ENCODE peak calls at places on chromosomes 1 and 21, in six cellular contexts. R, J, G, I, H and A are unnamed samples. For H3K4me1, the result is how much of the 10 kb centered on the place peaks cover.

GRCh38 chr1:67214420-67215174 is 48.3 kb downstream of the IL23R start:
- DNase-seq in R (no peak), J (no peak), G (no peak), I (no peak), H (no peak), A (no peak)

GRCh38 chr1:95407864-95408291 is 173.9 kb downstream of the RWDD3 start:
- DNase-seq in R (no peak), J (no peak), G (no peak), I (no peak), H (no peak), A (no peak)

GRCh38 chr1:156525856-156526479 is 25.4 kb upstream of the MEF2D start:
- DNase-seq in R (peak), J (no peak), G (no peak), I (no peak), H (no peak), A (no peak)

GRCh38 chr1:202857136-202857610 is 31.8 kb downstream of the RABIF start:
- DNase-seq in R (no peak), J (no peak), G (no peak), I (no peak), H (no peak), A (no peak)

GRCh38 chr1:207058878-207059867 is 6.1 kb downstream of the PFKFB2 start:
- DNase-seq in R (no peak), J (no peak), G (no peak), I (no peak), H (no peak), A (no peak)

GRCh38 chr1:155305881-155306391 is 2.7 kb upstream of the FDPS start:
- DNase-seq in R (no peak), J (no peak), G (no peak), I (no peak), H (no peak), A (no peak)

GRCh38 chr1:203185061-203185461 is 1.4 kb downstream of the CHI3L1 start:
- DNase-seq in R (peak), J (no peak), G (no peak), I (peak), H (no peak), A (no peak)

GRCh38 chr1:50348449-50349241 is 74.6 kb downstream of the DMRTA2 start:
- DNase-seq in R (no peak), J (peak), G (no peak), I (no peak), H (no peak), A (no peak)

GRCh38 chr1:152185544-152186391 is 26.7 kb upstream of the RPTN start:
- DNase-seq in R (no peak), J (peak), G (no peak), I (no peak), H (no peak), A (no peak)

GRCh38 chr1:228059536-228060457 is 22.7 kb upstream of the ARF1 start:
- DNase-seq in R (peak), J (peak), G (no peak), I (peak), H (peak), A (peak)

GRCh38 chr1:50271968-50272578 is 151.2 kb downstream of the DMRTA2 start:
- DNase-seq in R (peak), J (no peak), G (no peak), I (no peak), H (peak), A (no peak)

DNA sequence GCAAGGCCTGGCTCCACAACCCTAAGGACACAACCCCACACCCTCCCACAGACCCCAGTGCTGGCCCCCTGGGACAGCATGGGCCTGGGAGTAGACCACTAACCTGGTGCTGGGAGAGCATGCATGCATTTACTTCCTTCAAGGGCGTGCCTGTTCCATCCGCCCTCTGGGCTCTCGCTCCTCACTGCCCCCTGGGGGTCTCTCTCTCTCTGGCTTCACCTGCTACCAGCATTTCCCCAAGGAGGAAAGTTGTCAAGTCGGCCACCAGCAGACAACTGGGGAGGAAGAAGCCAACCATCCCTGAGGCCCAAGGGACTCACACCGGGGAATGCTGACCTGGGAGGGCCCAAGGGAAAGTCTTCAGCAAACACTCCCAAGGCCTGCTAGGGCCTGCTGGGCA is 6.5 kb downstream of the LRP8 start:
- DNase-seq in R (peak), J (no peak), G (no peak), I (no peak), H (peak), A (no peak)
- TF ChIP-seq CTCF in R (no peak), J (no peak), G (no peak), I (no peak), H (no peak), A (no peak)

GRCh38 chr1:11788549-11789053 is 17.2 kb downstream of the MTHFR start:
- DNase-seq in R (peak), J (no peak), G (no peak), I (no peak), H (peak), A (no peak)
- H3K27ac ChIP-seq in R (peak), J (peak), G (peak), I (peak), H (peak), A (no peak)

GRCh38 chr1:59332983-59333382 is 36.1 kb downstream of the FGGY start:
- DNase-seq in R (no peak), J (no peak), G (no peak), I (no peak), H (no peak), A (no peak)

GRCh38 chr1:59331686-59332085 is 34.8 kb downstream of the FGGY start:
- DNase-seq in R (no peak), J (no peak), G (no peak), I (no peak), H (no peak), A (no peak)

GRCh38 chr1:59332221-59332620 is 35.3 kb downstream of the FGGY start:
- DNase-seq in R (no peak), J (no peak), G (no peak), I (no peak), H (no peak), A (no peak)

GRCh38 chr1:59328353-59328752 is 31.5 kb downstream of the FGGY start:
- DNase-seq in R (no peak), J (no peak), G (no peak), I (no peak), H (no peak), A (no peak)

GRCh38 chr1:59329412-59330053 is 32.6 kb downstream of the FGGY start:
- DNase-seq in R (no peak), J (no peak), G (no peak), I (no peak), H (no peak), A (peak)
- H3K4me1 ChIP-seq in R (under half), J (under half), G (under half), I (under half), H (under half), A (under half)

GRCh38 chr1:162250004-162250730 is 126.5 kb downstream of the SPATA46 start:
- DNase-seq in R (no peak), J (no peak), G (no peak), I (no peak), H (no peak), A (no peak)
- TF ChIP-seq CTCF in R (no peak), J (no peak), G (no peak), I (no peak), H (no peak), A (no peak)

GRCh38 chr1:205261946-205262668 is 34.4 kb downstream of the TMCC2 start:
- DNase-seq in R (no peak), J (no peak), G (no peak), I (no peak), H (no peak), A (no peak)
- H3K27ac ChIP-seq in R (no peak), J (no peak), G (no peak), I (no peak), H (no peak), A (peak)

GRCh38 chr1:15954316-15954715 is 21.6 kb downstream of the ZBTB17 start:
- DNase-seq in R (no peak), J (no peak), G (no peak), I (no peak), H (no peak), A (no peak)
- H3K4me1 ChIP-seq in R (half or more), J (half or more), G (half or more), I (half or more), H (half or more), A (half or more)

GRCh38 chr21:31659286-31660133 is at the start of gene SOD1:
- DNase-seq in R (peak), J (peak), G (peak), I (peak), H (peak), A (peak)
- TF ChIP-seq CTCF in R (peak), J (no peak), G (no peak), I (peak), H (peak), A (no peak)

DNA sequence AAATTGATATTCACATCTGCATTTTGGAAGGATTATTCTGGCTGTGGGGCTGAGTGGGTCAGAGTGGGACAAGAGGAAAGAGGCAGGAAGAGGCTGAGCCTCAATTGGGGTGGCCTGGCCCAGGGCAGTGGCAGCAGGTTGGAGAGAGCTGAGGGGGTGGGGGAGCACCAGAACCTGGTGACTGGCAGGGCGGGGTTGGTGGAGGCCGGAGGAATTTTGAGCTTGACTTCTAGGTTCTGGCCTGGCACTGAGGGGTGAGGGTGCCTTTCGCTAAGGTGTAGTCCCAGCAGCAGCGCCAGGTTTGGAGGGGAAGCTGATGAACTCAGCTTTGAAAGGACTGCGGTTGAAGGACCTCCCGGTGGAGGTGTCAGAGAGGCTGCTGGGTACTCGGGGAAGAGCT is 33.6 kb upstream of the KDM4A start:
- DNase-seq in R (no peak), J (no peak), G (no peak), I (no peak), H (peak), A (peak)
- H3K27ac ChIP-seq in R (no peak), J (no peak), G (no peak), I (no peak), H (no peak), A (no peak)